ENCODE peak calls at places on chromosomes 16 and 17, in ten cellular contexts. E is GM19239; N is stimulated activated CD4-positive, alpha-beta T cell treated with anti-CD3 and anti-CD28 coated beads, Interleukin-2, amount 100 ng/mL, for 24 hours; U is H7; S is GM20000; W is NCI-H345; A is HTR-8/SVneo; Z is activated naive CD4-positive, alpha-beta T cell; P is glutamatergic neuron; L is HuH-7. V is an unnamed sample.

GRCh38 chr17:63841350-63842172 is 924 bp downstream of the SMARCD2 start:
- DNase-seq in Z (no peak), P (peak; percentile 69), L (peak; percentile 36), U (peak; percentile 59), A (no peak), E (no peak), W (peak; percentile 35), S (peak; percentile 23), N (peak; percentile 34), V (peak; percentile 33)

GRCh38 chr17:37160940-37161339 is 212.2 kb downstream of the AATF start:
- DNase-seq in E (no peak), W (no peak), P (no peak), S (no peak), N (no peak), A (no peak), L (no peak), U (no peak), Z (no peak), V (no peak)

GRCh38 chr17:49388290-49388640 is 26.2 kb upstream of the ZNF652 start:
- DNase-seq in A (no peak), P (no peak), E (no peak), Z (no peak), U (no peak), N (no peak), L (no peak), W (no peak), S (peak; percentile 36), V (no peak)

GRCh38 chr17:77529328-77529650 is 388.5 kb downstream of the SEC14L1 start:
- DNase-seq in A (no peak), Z (no peak), S (no peak), L (no peak), E (no peak), W (no peak), N (no peak), U (no peak), P (no peak), V (no peak)

GRCh38 chr17:74972107-74972972 is at the start of gene HID1:
- DNase-seq in U (peak; percentile 98), P (peak; percentile 89), E (peak; percentile 78), S (peak; percentile 90), W (peak; percentile 87), N (peak; percentile 84), Z (peak; percentile 65), A (peak; percentile 73), L (peak; percentile 78), V (peak; percentile 90)

GRCh38 chr16:67880584-67880983 is 4.1 kb upstream of the NRN1L start:
- DNase-seq in S (no peak), E (no peak), Z (no peak), L (no peak), U (peak; percentile 33), W (no peak), A (no peak), N (no peak), P (no peak), V (no peak)

GRCh38 chr17:74027539-74027938 is 175.9 kb upstream of the RPL38 start:
- DNase-seq in E (no peak), P (no peak), Z (no peak), N (no peak), L (no peak), S (no peak), A (no peak), W (no peak), U (no peak), V (no peak)

GRCh38 chr17:42310281-42311156 is 22.2 kb downstream of the STAT5A start:
- DNase-seq in L (no peak), W (no peak), A (no peak), Z (no peak), S (no peak), U (peak; percentile 66), N (peak; percentile 26), P (no peak), E (no peak), V (no peak)

GRCh38 chr16:12661656-12662172 is 142.0 kb downstream of the CPPED1 start:
- DNase-seq in W (no peak), A (no peak), S (no peak), N (peak; percentile 22), P (no peak), L (peak; percentile 62), U (peak; percentile 72), Z (no peak), E (no peak), V (no peak)

GRCh38 chr17:42979511-42980273 is at the start of gene PTGES3L:
- DNase-seq in S (peak; percentile 84), U (peak; percentile 85), N (peak; percentile 39), A (peak; percentile 68), Z (no peak), W (peak; percentile 77), L (peak; percentile 79), E (no peak), P (peak; percentile 26), V (peak; percentile 83)

GRCh38 chr16:543301-544164 is 16.0 kb downstream of the CAPN15 start:
- DNase-seq in W (no peak), U (peak; percentile 71), A (no peak), S (no peak), P (no peak), N (no peak), Z (no peak), L (peak; percentile 50), E (no peak), V (no peak)

GRCh38 chr17:45394913-45395568 is 37.6 kb downstream of the ARHGAP27 start:
- DNase-seq in U (peak; percentile 97), N (peak; percentile 47), E (peak; percentile 80), L (peak; percentile 96), Z (no peak), W (peak; percentile 16), S (peak; percentile 87), A (peak; percentile 83), P (peak; percentile 87), V (peak; percentile 48)

GRCh38 chr17:75239778-75240393 is 21.5 kb downstream of the GGA3 start:
- DNase-seq in L (no peak), A (no peak), P (no peak), N (no peak), Z (no peak), W (no peak), E (no peak), S (no peak), U (no peak), V (peak; percentile 5)

GRCh38 chr16:29995330-29995910 is at the start of gene HIRIP3:
- DNase-seq in N (peak; percentile 88), S (peak; percentile 94), A (peak; percentile 89), P (peak; percentile 88), U (peak; percentile 95), Z (peak; percentile 65), L (peak; percentile 94), W (peak; percentile 95), E (peak; percentile 93), V (peak; percentile 94)

GRCh38 chr17:34771891-34772290 is 189.4 kb downstream of the CCT6B start:
- DNase-seq in U (no peak), A (no peak), L (no peak), W (no peak), N (no peak), S (no peak), E (no peak), Z (no peak), P (no peak), V (no peak)

GRCh38 chr16:67447508-67448076 is 16.7 kb downstream of the HSD11B2 start:
- DNase-seq in W (no peak), S (peak; percentile 78), A (peak; percentile 48), E (peak; percentile 87), Z (peak; percentile 16), P (no peak), L (peak; percentile 76), U (peak; percentile 87), N (peak; percentile 81), V (no peak)

GRCh38 chr17:81499601-81499970 is 13.0 kb downstream of the ACTG1 start:
- DNase-seq in Z (no peak), P (no peak), W (no peak), S (no peak), N (no peak), A (no peak), E (no peak), U (peak; percentile 59), L (no peak), V (no peak)

GRCh38 chr16:59913666-59914065 is 1179.5 kb upstream of the GOT2 start:
- DNase-seq in U (no peak), L (no peak), S (no peak), W (no peak), E (no peak), N (no peak), A (no peak), P (no peak), Z (no peak), V (no peak)

V was measured in NCI-H146.